ENCODE peak calls at places on chromosomes 4 and X, in five cellular contexts. G is heart left ventricle; D is uterus; B is activated CD4-positive, alpha-beta T cell treated with anti-CD3 and anti-CD28 coated beads, Interleukin-2, amount 10 ng/mL, durations not matched to agents 7 days and 5 days; W is dorsolateral prefrontal cortex. R is an unnamed sample.

GRCh38 chr4:139767168-139767567 is 101.5 kb downstream of the MGST2 start:
- DNase-seq in B (no peak), W (no peak), D (no peak), G (no peak), R (no peak)

GRCh38 chrX:141142946-141143345 is 34.0 kb downstream of the LDOC1 start:
- DNase-seq in D (no peak), W (no peak), B (no peak), G (no peak), R (no peak)

GRCh38 chr4:8108261-8108660 is 50.4 kb downstream of the ABLIM2 start:
- DNase-seq in D (no peak), W (no peak), B (no peak), G (no peak), R (no peak)

GRCh38 chrX:15241258-15241657 is 28.6 kb downstream of the ASB9 start:
- DNase-seq in D (no peak), W (no peak), B (no peak), G (no peak), R (no peak)

GRCh38 chrX:19747672-19748610 is 139.5 kb downstream of the SH3KBP1 start:
- DNase-seq in D (no peak), G (peak; percentile 18), B (peak; percentile 86), W (no peak), R (peak; percentile 63)

GRCh38 chrX:32745323-32745722 is 466.0 kb downstream of the DMD start:
- DNase-seq in B (no peak), W (no peak), G (no peak), D (no peak), R (no peak)

GRCh38 chr4:186298034-186298647 is 32.2 kb downstream of the F11 start:
- DNase-seq in B (no peak), W (no peak), D (no peak), G (no peak), R (no peak)

GRCh38 chr4:55758081-55758480 is 61.5 kb upstream of the EXOC1L start:
- DNase-seq in B (no peak), D (no peak), G (no peak), W (no peak), R (no peak)

GRCh38 chrX:69060631-69061408 is 104.4 kb downstream of the PJA1 start:
- DNase-seq in G (peak; percentile 40), D (peak; percentile 41), W (no peak), B (no peak), R (no peak)

GRCh38 chr4:26692014-26692726 is 108.3 kb downstream of the TBC1D19 start:
- DNase-seq in W (no peak), G (no peak), D (no peak), B (no peak), R (no peak)

GRCh38 chrX:149948001-149948400 is 9.7 kb upstream of the EOLA2 start:
- DNase-seq in G (no peak), W (no peak), B (no peak), D (no peak), R (no peak)

GRCh38 chrX:1307626-1308340 is 28.8 kb upstream of the IL3RA start:
- DNase-seq in B (no peak), D (no peak), W (no peak), G (no peak), R (no peak)

GRCh38 chrX:38505583-38505982 is 55.8 kb upstream of the TSPAN7 start:
- DNase-seq in B (no peak), G (no peak), W (no peak), D (no peak), R (no peak)

GRCh38 chrX:68827848-68828562 is 816 bp upstream of the EFNB1 start:
- DNase-seq in D (peak; percentile 87), G (peak; percentile 80), W (peak; percentile 82), B (peak; percentile 74), R (peak; percentile 93)

GRCh38 chrX:155048997-155049619 is 21.8 kb downstream of the CMC4 start:
- DNase-seq in B (peak; percentile 54), G (peak; percentile 40), W (no peak), D (no peak), R (peak; percentile 69)

GRCh38 chr4:8215001-8215427 is 15.9 kb downstream of the SH3TC1 start:
- DNase-seq in W (no peak), D (peak; percentile 54), G (no peak), B (no peak), R (no peak)

GRCh38 chr4:157713342-157713741 is 459.5 kb downstream of the GASK1B start:
- DNase-seq in B (no peak), W (no peak), G (no peak), D (peak; percentile 29), R (no peak)

GRCh38 chr4:38684271-38684670 is 20.3 kb downstream of the KLF3 start:
- DNase-seq in B (peak; percentile 51), G (no peak), W (no peak), D (no peak), R (no peak)

GRCh38 chr4:151951727-151952078 is 190.9 kb upstream of the GATB start:
- DNase-seq in W (no peak), D (no peak), B (no peak), G (no peak), R (no peak)

GRCh38 chr4:155578726-155579385 is 87.8 kb upstream of the GUCY1A1 start:
- DNase-seq in B (no peak), D (no peak), W (no peak), G (no peak), R (no peak)

GRCh38 chr4:185283723-185284122 is 74.3 kb downstream of the SNX25 start:
- DNase-seq in G (no peak), W (no peak), D (no peak), B (no peak), R (no peak)

GRCh38 chrX:38514014-38514854 is 47.1 kb upstream of the TSPAN7 start:
- DNase-seq in W (no peak), D (no peak), B (no peak), G (no peak), R (no peak)

GRCh38 chr4:142354794-142355416 is 491.2 kb downstream of the INPP4B start:
- DNase-seq in B (peak; percentile 29), G (no peak), W (no peak), D (no peak), R (no peak)

R was measured in sigmoid colon.